ENCODE peak calls at places on chromosomes 4 and X, in ten cellular contexts. W is stomach, M is GM23338, Y is endothelial cell of umbilical vein, O is HCT116, G is GM12891, T is K562, R is GM12878, C is GM12892, J is prostate gland. P is an unnamed sample.

GRCh38 chrX:13364230-13364629 is 44.4 kb upstream of the ATXN3L start:
- DNase-seq in Y (no peak), J (no peak), R (no peak), M (no peak), O (no peak), W (no peak), C (no peak), G (no peak), T (no peak), P (no peak)

GRCh38 chr4:123929565-123929964 is 533.0 kb downstream of the SPRY1 start:
- DNase-seq in G (no peak), T (no peak), C (no peak), M (no peak), R (no peak), J (no peak), O (no peak), Y (no peak), W (no peak), P (no peak)

GRCh38 chr4:168362025-168362401 is 43.5 kb upstream of the DDX60 start:
- DNase-seq in Y (no peak), G (no peak), J (no peak), M (no peak), O (no peak), C (no peak), R (no peak), T (no peak), W (no peak), P (no peak)

GRCh38 chr4:90187148-90187884 is 60.1 kb downstream of the CCSER1 start:
- DNase-seq in C (no peak), T (no peak), R (peak; percentile 35), W (no peak), M (no peak), J (no peak), Y (no peak), O (no peak), G (no peak), P (no peak)

GRCh38 chrX:106170318-106170717 is 2.2 kb downstream of the PWWP3B start:
- DNase-seq in T (no peak), M (peak; percentile 11), O (peak; percentile 8), J (no peak), R (no peak), Y (no peak), W (no peak), G (no peak), C (no peak), P (no peak)

GRCh38 chrX:37331546-37331945 is 17.6 kb upstream of the PRRG1 start:
- DNase-seq in Y (no peak), M (no peak), T (no peak), R (no peak), C (no peak), J (no peak), O (no peak), G (no peak), W (no peak), P (no peak)

GRCh38 chrX:65924938-65925507 is 114.9 kb downstream of the VSIG4 start:
- DNase-seq in T (peak; percentile 31), W (no peak), Y (no peak), J (no peak), M (no peak), C (no peak), R (no peak), G (no peak), O (no peak), P (no peak)

GRCh38 chr4:17494258-17494657 is 17.6 kb downstream of the QDPR start:
- DNase-seq in T (peak; percentile 51), C (no peak), O (no peak), J (no peak), M (no peak), W (no peak), R (no peak), Y (peak; percentile 46), G (no peak), P (no peak)

GRCh38 chr4:87117051-87117729 is 103.2 kb downstream of the KLHL8 start:
- DNase-seq in T (no peak), Y (no peak), J (peak; percentile 18), M (peak; percentile 43), C (no peak), W (no peak), R (no peak), O (no peak), G (no peak), P (no peak)

GRCh38 chr4:54941994-54942552 is 183.3 kb downstream of the KDR start:
- DNase-seq in G (no peak), C (no peak), M (no peak), O (no peak), W (no peak), Y (peak; percentile 99), T (no peak), R (no peak), J (no peak), P (no peak)

GRCh38 chrX:135087867-135088266 is 32.5 kb downstream of the ETDB start:
- DNase-seq in C (no peak), J (no peak), O (no peak), M (no peak), G (no peak), W (no peak), T (no peak), R (no peak), Y (no peak), P (no peak)

GRCh38 chrX:132636080-132636479 is 147.2 kb upstream of the MBNL3 start:
- DNase-seq in W (no peak), O (no peak), G (no peak), T (no peak), M (peak; percentile 3), C (no peak), J (no peak), Y (peak; percentile 6), R (no peak), P (no peak)

GRCh38 chrX:13747836-13748235 is 13.3 kb downstream of the OFD1 start:
- DNase-seq in J (peak; percentile 54), C (no peak), Y (peak; percentile 46), O (peak; percentile 37), M (peak; percentile 54), R (no peak), G (no peak), W (peak; percentile 40), T (peak; percentile 13), P (no peak)

GRCh38 chr4:159341486-159341885 is 238.6 kb downstream of the RAPGEF2 start:
- DNase-seq in Y (no peak), R (no peak), C (no peak), J (no peak), W (no peak), G (no peak), O (no peak), T (no peak), M (no peak), P (no peak)

GRCh38 chr4:174037049-174037448 is 246.4 kb downstream of the FBXO8 start:
- DNase-seq in W (no peak), O (no peak), C (no peak), Y (no peak), J (no peak), R (no peak), T (no peak), G (no peak), M (no peak), P (no peak)
- TF ChIP-seq POLR2AphosphoS5 in W (no peak), O (no peak), C (no peak), Y (no peak), J (no peak), R (no peak), T (no peak), G (no peak), M (no peak), P (no peak)

DNA sequence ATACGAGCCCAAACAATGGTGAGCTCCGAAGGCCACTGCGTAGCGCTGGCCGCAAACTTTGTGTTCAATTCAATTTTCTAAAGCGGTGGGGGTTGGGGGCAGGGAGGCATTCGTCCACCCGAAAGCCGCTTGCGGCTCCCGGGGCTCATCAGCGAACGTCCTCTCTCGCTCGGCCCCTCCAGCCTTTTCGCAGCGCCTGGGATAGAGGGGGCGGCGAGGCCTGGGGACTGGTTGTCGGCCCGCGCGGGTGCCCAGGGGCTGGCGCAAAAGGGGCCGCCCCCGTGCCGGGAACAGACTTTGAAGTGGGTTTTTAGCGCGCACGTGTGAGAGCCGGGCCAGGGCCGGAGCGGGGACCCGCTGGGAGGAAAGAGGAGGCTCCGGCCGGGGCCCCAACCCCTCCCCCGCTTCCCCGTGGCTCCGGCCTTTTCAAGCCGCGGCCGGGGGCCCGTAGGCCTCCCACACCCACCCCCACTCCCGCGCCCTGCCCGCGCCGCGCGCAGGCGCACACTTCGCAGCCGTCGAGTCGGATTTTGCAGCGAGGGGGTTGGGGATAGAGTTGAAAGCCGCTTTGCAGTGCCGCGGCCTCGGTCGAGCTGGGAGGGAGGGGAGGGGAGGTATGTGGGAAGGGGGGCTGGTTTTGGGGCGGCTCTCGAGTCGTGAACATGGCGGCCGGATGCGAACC is 8.3 kb downstream of the ZIC3 start:
- DNase-seq in C (no peak), W (no peak), J (no peak), Y (no peak), T (no peak), R (no peak), O (no peak), G (no peak), M (peak; percentile 85), P (no peak)
- TF ChIP-seq POLR2AphosphoS5 in C (no peak), W (no peak), J (no peak), Y (no peak), T (no peak), R (no peak), O (no peak), G (no peak), M (peak; percentile 55), P (no peak)

DNA sequence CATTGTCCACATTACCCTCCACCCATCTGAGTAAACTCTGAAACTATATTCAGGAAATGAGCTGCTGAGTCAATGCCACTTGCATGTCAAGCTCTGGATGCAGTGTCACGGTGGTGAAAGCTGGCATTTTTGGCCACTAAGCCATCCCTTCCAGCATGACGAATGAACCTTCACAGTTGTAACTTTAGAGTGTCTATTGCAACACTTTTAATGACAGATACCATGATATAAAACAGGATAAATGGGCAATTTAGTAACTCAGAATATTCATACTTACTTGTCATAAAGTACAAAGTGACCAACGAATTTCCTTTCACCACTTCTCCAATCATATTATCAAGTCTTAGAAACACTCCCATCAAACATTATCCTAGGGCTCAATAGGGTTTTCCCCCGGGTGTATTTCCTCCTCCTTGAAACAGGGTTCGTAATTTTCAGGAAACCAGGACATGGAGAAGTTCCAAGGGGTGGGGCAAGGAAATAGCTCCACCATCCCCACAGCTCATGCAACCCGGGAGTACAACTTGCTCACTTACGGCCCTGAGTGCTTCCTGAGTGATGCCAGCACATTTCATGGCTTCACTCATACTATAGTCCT is 73.1 kb downstream of the MTHFD2L start:
- DNase-seq in Y (peak; percentile 71), C (no peak), T (no peak), R (no peak), G (no peak), W (peak; percentile 52), J (no peak), M (no peak), O (no peak), P (no peak)
- TF ChIP-seq POLR2AphosphoS5 in Y (peak; percentile 18), C (no peak), T (no peak), R (no peak), G (no peak), W (peak; percentile 31), J (no peak), M (no peak), O (peak; percentile 52), P (no peak)

DNA sequence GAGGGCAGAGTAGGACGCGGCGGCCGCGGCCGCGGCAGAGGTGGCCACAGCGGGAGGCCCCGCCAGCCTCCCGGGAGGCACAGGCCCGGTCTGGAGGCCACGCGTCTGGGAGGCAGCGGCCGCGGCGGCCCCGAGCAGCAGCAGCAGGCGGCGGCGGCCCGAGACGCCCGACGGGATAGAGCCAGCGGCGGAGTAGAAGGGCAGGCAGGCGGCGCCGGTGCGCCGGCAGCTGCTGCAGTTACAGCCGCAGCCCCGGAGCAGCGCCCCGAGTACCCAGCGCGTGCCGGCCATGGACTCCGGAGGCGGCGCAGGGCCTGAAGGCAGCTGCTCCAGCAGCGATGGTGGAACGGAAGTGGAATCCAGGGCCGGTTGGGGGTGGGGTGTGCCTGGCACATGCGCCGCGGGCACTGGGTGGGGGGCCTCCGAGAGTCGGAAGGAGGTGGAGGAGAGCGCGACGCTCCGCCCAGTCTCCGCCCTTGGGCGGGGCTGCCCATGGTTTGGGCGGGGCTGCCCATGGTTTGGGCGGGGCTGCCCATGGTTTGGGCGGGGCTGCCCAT is at the start of gene GRSF1:
- DNase-seq in Y (peak; percentile 91), C (peak; percentile 76), G (peak; percentile 82), W (peak; percentile 94), R (peak; percentile 60), M (peak; percentile 95), O (peak; percentile 82), T (peak; percentile 94), J (peak; percentile 92), P (peak; percentile 97)
- TF ChIP-seq POLR2AphosphoS5 in Y (peak; percentile 76), C (peak; percentile 65), G (no peak), W (peak; percentile 81), R (peak; percentile 75), M (peak; percentile 94), O (peak; percentile 94), T (peak; percentile 78), J (peak; percentile 60), P (peak; percentile 84)